ENCODE peak calls at places on chromosome 21, in four cellular contexts. I is iris pigment epithelial cell, W is T-helper 2 cell, P is hepatocyte. D is an unnamed sample.

GRCh38 chr21:17537299-17537698 is 24.5 kb downstream of the CXADR start:
- DNase-seq in P (no peak), W (no peak), I (peak), D (no peak)

GRCh38 chr21:34082769-34083168 is 9.4 kb downstream of the MRPS6 start:
- DNase-seq in I (no peak), P (no peak), W (no peak), D (no peak)

GRCh38 chr21:33849839-33850238 is 65.8 kb downstream of the ATP5PO start:
- DNase-seq in P (no peak), I (no peak), W (no peak), D (peak)

GRCh38 chr21:34946385-34947121 is 102.5 kb downstream of the RUNX1 start:
- DNase-seq in P (no peak), I (no peak), W (no peak), D (no peak)

GRCh38 chr21:46604975-46605758 is at the start of gene S100B:
- DNase-seq in W (no peak), P (no peak), I (no peak), D (no peak)

GRCh38 chr21:15289896-15290841 is 225.4 kb upstream of the NRIP1 start:
- DNase-seq in I (no peak), W (no peak), P (peak), D (peak)

GRCh38 chr21:41767606-41768370 is 936 bp upstream of the RIPK4 start:
- DNase-seq in P (peak), I (no peak), W (no peak), D (no peak)

GRCh38 chr21:34906401-34906800 is 142.7 kb downstream of the RUNX1 start:
- DNase-seq in W (no peak), I (no peak), P (no peak), D (no peak)

GRCh38 chr21:44950351-44950750 is 10.5 kb downstream of the SLX9 start:
- DNase-seq in P (no peak), W (no peak), I (no peak), D (no peak)

GRCh38 chr21:32021319-32022027 is 148.7 kb downstream of the HUNK start:
- DNase-seq in P (peak), W (no peak), I (no peak), D (no peak)

GRCh38 chr21:15370576-15370975 is 305.8 kb upstream of the NRIP1 start:
- DNase-seq in W (no peak), P (no peak), I (no peak), D (no peak)

GRCh38 chr21:44986471-44987291 is 46.9 kb downstream of the SLX9 start:
- DNase-seq in P (no peak), W (no peak), I (no peak), D (no peak)

GRCh38 chr21:34280389-34280795 is 83.4 kb upstream of the KCNE2 start:
- DNase-seq in W (no peak), I (peak), P (peak), D (no peak)

GRCh38 chr21:46158666-46159300 is 3.4 kb upstream of the FTCD start:
- DNase-seq in P (peak), I (no peak), W (no peak), D (no peak)

GRCh38 chr21:34535886-34536285 is 23.9 kb upstream of the KCNE1 start:
- DNase-seq in W (no peak), I (no peak), P (no peak), D (no peak)

GRCh38 chr21:45388011-45388521 is 16.9 kb upstream of the COL18A1 start:
- DNase-seq in W (no peak), I (no peak), P (no peak), D (no peak)

GRCh38 chr21:37079211-37079824 is 6.3 kb downstream of the TTC3 start:
- DNase-seq in I (no peak), W (no peak), P (no peak), D (no peak)

GRCh38 chr21:18636897-18637296 is 233.3 kb upstream of the TMPRSS15 start:
- DNase-seq in P (no peak), I (no peak), W (no peak), D (no peak)

GRCh38 chr21:45876381-45877159 is 105.0 kb upstream of the COL6A1 start:
- DNase-seq in I (no peak), W (no peak), P (no peak), D (no peak)

GRCh38 chr21:36428789-36429671 is 43.8 kb downstream of the CHAF1B start:
- DNase-seq in I (peak), P (no peak), W (no peak), D (peak)

GRCh38 chr21:45154511-45155508 is 80.4 kb downstream of the ADARB1 start:
- DNase-seq in P (no peak), I (peak), W (no peak), D (no peak)

GRCh38 chr21:42695324-42696025 is 42.1 kb downstream of the PDE9A start:
- DNase-seq in I (peak), P (no peak), W (no peak), D (no peak)

GRCh38 chr21:15495965-15496364 is 233.8 kb upstream of the USP25 start:
- DNase-seq in I (peak), W (no peak), P (no peak), D (no peak)